ENCODE peak calls at places on chromosomes 7 and 10, in five cellular contexts. One of them, this sample, is unnamed. For H3K36me3, the result is how much of the 10 kb centered on the place peaks cover.

GRCh38 chr7:134755422-134756022 is 23.9 kb upstream of the CALD1 start:
- DNase-seq in cardiac muscle cell: peak
- DNase-seq in transverse colon: no peak
- DNase-seq in tibial artery: no peak
- DNase-seq in CD8-positive, alpha-beta memory T cell: no peak
- DNase-seq in this sample: no peak

GRCh38 chr10:33139191-33139646 is 181.2 kb upstream of the ITGB1 start:
- DNase-seq in cardiac muscle cell: no peak
- DNase-seq in transverse colon: no peak
- DNase-seq in tibial artery: no peak
- DNase-seq in CD8-positive, alpha-beta memory T cell: peak
- DNase-seq in this sample: no peak

GRCh38 chr10:3228610-3228945 is 56.0 kb upstream of the PITRM1 start:
- DNase-seq in cardiac muscle cell: no peak
- DNase-seq in transverse colon: no peak
- DNase-seq in tibial artery: no peak
- DNase-seq in CD8-positive, alpha-beta memory T cell: no peak
- DNase-seq in this sample: no peak

GRCh38 chr10:45354261-45354660 is 19.8 kb upstream of the ALOX5 start:
- DNase-seq in cardiac muscle cell: no peak
- DNase-seq in transverse colon: peak
- DNase-seq in tibial artery: peak
- DNase-seq in CD8-positive, alpha-beta memory T cell: no peak
- DNase-seq in this sample: peak

GRCh38 chr10:3104251-3104918 is 37.0 kb downstream of the PFKP start:
- DNase-seq in cardiac muscle cell: no peak
- DNase-seq in transverse colon: no peak
- DNase-seq in tibial artery: no peak
- DNase-seq in CD8-positive, alpha-beta memory T cell: no peak
- DNase-seq in this sample: peak

GRCh38 chr7:20220824-20221547 is 3.8 kb upstream of the MACC1 start:
- DNase-seq in cardiac muscle cell: peak
- DNase-seq in transverse colon: peak
- DNase-seq in tibial artery: no peak
- DNase-seq in CD8-positive, alpha-beta memory T cell: no peak
- DNase-seq in this sample: no peak

GRCh38 chr7:13991791-13992620 is 2.5 kb upstream of the ETV1 start:
- DNase-seq in cardiac muscle cell: peak
- DNase-seq in transverse colon: no peak
- DNase-seq in tibial artery: no peak
- DNase-seq in CD8-positive, alpha-beta memory T cell: no peak
- DNase-seq in this sample: no peak

GRCh38 chr10:70478191-70479160 is at the start of gene PALD1:
- DNase-seq in cardiac muscle cell: peak
- DNase-seq in transverse colon: peak
- DNase-seq in tibial artery: peak
- DNase-seq in CD8-positive, alpha-beta memory T cell: peak
- DNase-seq in this sample: peak

GRCh38 chr10:42367532-42368230 is 270.7 kb downstream of the ZNF33B start:
- DNase-seq in cardiac muscle cell: peak
- DNase-seq in transverse colon: peak
- DNase-seq in tibial artery: peak
- DNase-seq in CD8-positive, alpha-beta memory T cell: no peak
- DNase-seq in this sample: peak

GRCh38 chr7:81383848-81384247 is 386.0 kb downstream of the HGF start:
- DNase-seq in cardiac muscle cell: no peak
- DNase-seq in transverse colon: no peak
- DNase-seq in tibial artery: no peak
- DNase-seq in CD8-positive, alpha-beta memory T cell: no peak
- DNase-seq in this sample: no peak

GRCh38 chr7:29806131-29806792 is at the start of gene WIPF3:
- DNase-seq in cardiac muscle cell: peak
- DNase-seq in transverse colon: peak
- DNase-seq in tibial artery: no peak
- DNase-seq in CD8-positive, alpha-beta memory T cell: no peak
- DNase-seq in this sample: peak

GRCh38 chr7:2440608-2441245 is 35.5 kb downstream of the GRIFIN start:
- DNase-seq in cardiac muscle cell: no peak
- DNase-seq in transverse colon: no peak
- DNase-seq in tibial artery: no peak
- DNase-seq in CD8-positive, alpha-beta memory T cell: no peak
- DNase-seq in this sample: peak

GRCh38 chr10:5252177-5253037 is 55.8 kb downstream of the AKR1C4 start:
- DNase-seq in cardiac muscle cell: peak
- DNase-seq in transverse colon: no peak
- DNase-seq in tibial artery: no peak
- DNase-seq in CD8-positive, alpha-beta memory T cell: no peak
- DNase-seq in this sample: no peak

GRCh38 chr7:30164567-30164966 is 29.8 kb downstream of the MTURN start:
- DNase-seq in cardiac muscle cell: peak
- DNase-seq in transverse colon: no peak
- DNase-seq in tibial artery: no peak
- DNase-seq in CD8-positive, alpha-beta memory T cell: no peak
- DNase-seq in this sample: no peak

GRCh38 chr10:30491204-30491603 is 57.2 kb downstream of the MAP3K8 start:
- DNase-seq in cardiac muscle cell: peak
- DNase-seq in transverse colon: no peak
- DNase-seq in tibial artery: no peak
- DNase-seq in CD8-positive, alpha-beta memory T cell: no peak
- DNase-seq in this sample: no peak

GRCh38 chr7:33981221-33981620 is 75.9 kb downstream of the BMPER start:
- DNase-seq in cardiac muscle cell: peak
- DNase-seq in transverse colon: no peak
- DNase-seq in tibial artery: no peak
- DNase-seq in CD8-positive, alpha-beta memory T cell: no peak
- DNase-seq in this sample: no peak

GRCh38 chr7:157461805-157462771 is 125.3 kb downstream of the DNAJB6 start:
- DNase-seq in cardiac muscle cell: no peak
- DNase-seq in transverse colon: peak
- DNase-seq in tibial artery: peak
- DNase-seq in CD8-positive, alpha-beta memory T cell: no peak
- DNase-seq in this sample: no peak

GRCh38 chr7:28804990-28805389 is 153.1 kb downstream of the TRIL start:
- DNase-seq in cardiac muscle cell: peak
- DNase-seq in transverse colon: no peak
- DNase-seq in tibial artery: no peak
- DNase-seq in CD8-positive, alpha-beta memory T cell: no peak
- DNase-seq in this sample: no peak

GRCh38 chr7:124784879-124785818 is 19.6 kb upstream of the GPR37 start:
- DNase-seq in cardiac muscle cell: peak
- DNase-seq in transverse colon: peak
- DNase-seq in tibial artery: no peak
- DNase-seq in CD8-positive, alpha-beta memory T cell: no peak
- DNase-seq in this sample: no peak

GRCh38 chr10:33306756-33307519 is 27.5 kb downstream of the NRP1 start:
- DNase-seq in cardiac muscle cell: peak
- DNase-seq in transverse colon: no peak
- DNase-seq in tibial artery: no peak
- DNase-seq in CD8-positive, alpha-beta memory T cell: no peak
- DNase-seq in this sample: no peak

GRCh38 chr10:110672580-110672919 is 28.4 kb downstream of the RBM20 start:
- DNase-seq in cardiac muscle cell: no peak
- DNase-seq in transverse colon: no peak
- DNase-seq in tibial artery: peak
- DNase-seq in CD8-positive, alpha-beta memory T cell: no peak
- DNase-seq in this sample: no peak

GRCh38 chr10:16765532-16766365 is 51.5 kb downstream of the RSU1 start:
- DNase-seq in cardiac muscle cell: no peak
- DNase-seq in transverse colon: no peak
- DNase-seq in tibial artery: no peak
- DNase-seq in CD8-positive, alpha-beta memory T cell: no peak
- DNase-seq in this sample: no peak

GRCh38 chr10:45441239-45441638 is 67.2 kb downstream of the ALOX5 start:
- DNase-seq in cardiac muscle cell: no peak
- DNase-seq in transverse colon: no peak
- DNase-seq in tibial artery: no peak
- DNase-seq in CD8-positive, alpha-beta memory T cell: no peak
- DNase-seq in this sample: no peak

GRCh38 chr10:96380821-96381220 is 22.0 kb upstream of the OPALIN start:
- DNase-seq in cardiac muscle cell: no peak
- DNase-seq in transverse colon: no peak
- DNase-seq in tibial artery: no peak
- DNase-seq in CD8-positive, alpha-beta memory T cell: no peak
- DNase-seq in this sample: no peak

GRCh38 chr10:128178319-128178937 is 52.2 kb upstream of the MKI67 start:
- DNase-seq in cardiac muscle cell: peak
- DNase-seq in transverse colon: peak
- DNase-seq in tibial artery: no peak
- DNase-seq in CD8-positive, alpha-beta memory T cell: peak
- DNase-seq in this sample: no peak

GRCh38 chr10:128174581-128175559 is 48.6 kb upstream of the MKI67 start:
- DNase-seq in cardiac muscle cell: no peak
- DNase-seq in transverse colon: no peak
- DNase-seq in tibial artery: no peak
- DNase-seq in CD8-positive, alpha-beta memory T cell: no peak
- DNase-seq in this sample: no peak

GRCh38 chr10:128173383-128173782 is 47.2 kb upstream of the MKI67 start:
- DNase-seq in cardiac muscle cell: peak
- DNase-seq in transverse colon: no peak
- DNase-seq in tibial artery: no peak
- DNase-seq in CD8-positive, alpha-beta memory T cell: no peak
- DNase-seq in this sample: no peak

GRCh38 chr10:128172756-128173155 is 46.5 kb upstream of the MKI67 start:
- DNase-seq in cardiac muscle cell: no peak
- DNase-seq in transverse colon: no peak
- DNase-seq in tibial artery: no peak
- DNase-seq in CD8-positive, alpha-beta memory T cell: no peak
- DNase-seq in this sample: no peak
- H3K36me3 ChIP-seq in cardiac muscle cell: under half
- H3K36me3 ChIP-seq in transverse colon: under half
- H3K36me3 ChIP-seq in tibial artery: under half
- H3K36me3 ChIP-seq in CD8-positive, alpha-beta memory T cell: under half
- H3K36me3 ChIP-seq in this sample: under half

GRCh38 chr10:60303778-60304177 is 85.9 kb downstream of the ANK3 start:
- DNase-seq in cardiac muscle cell: no peak
- DNase-seq in transverse colon: no peak
- DNase-seq in tibial artery: no peak
- DNase-seq in CD8-positive, alpha-beta memory T cell: no peak
- DNase-seq in this sample: no peak

GRCh38 chr10:60304832-60305231 is 84.8 kb downstream of the ANK3 start:
- DNase-seq in cardiac muscle cell: no peak
- DNase-seq in transverse colon: no peak
- DNase-seq in tibial artery: no peak
- DNase-seq in CD8-positive, alpha-beta memory T cell: no peak
- DNase-seq in this sample: no peak

GRCh38 chr10:60309891-60310290 is 79.8 kb downstream of the ANK3 start:
- DNase-seq in cardiac muscle cell: no peak
- DNase-seq in transverse colon: no peak
- DNase-seq in tibial artery: no peak
- DNase-seq in CD8-positive, alpha-beta memory T cell: no peak
- DNase-seq in this sample: no peak

GRCh38 chr10:60309371-60309770 is 80.3 kb downstream of the ANK3 start:
- DNase-seq in cardiac muscle cell: no peak
- DNase-seq in transverse colon: no peak
- DNase-seq in tibial artery: no peak
- DNase-seq in CD8-positive, alpha-beta memory T cell: no peak
- DNase-seq in this sample: no peak

GRCh38 chr10:60305394-60305892 is 84.2 kb downstream of the ANK3 start:
- DNase-seq in cardiac muscle cell: peak
- DNase-seq in transverse colon: no peak
- DNase-seq in tibial artery: no peak
- DNase-seq in CD8-positive, alpha-beta memory T cell: no peak
- DNase-seq in this sample: no peak
- H3K36me3 ChIP-seq in cardiac muscle cell: under half
- H3K36me3 ChIP-seq in transverse colon: under half
- H3K36me3 ChIP-seq in tibial artery: under half
- H3K36me3 ChIP-seq in CD8-positive, alpha-beta memory T cell: under half
- H3K36me3 ChIP-seq in this sample: under half

DNA sequence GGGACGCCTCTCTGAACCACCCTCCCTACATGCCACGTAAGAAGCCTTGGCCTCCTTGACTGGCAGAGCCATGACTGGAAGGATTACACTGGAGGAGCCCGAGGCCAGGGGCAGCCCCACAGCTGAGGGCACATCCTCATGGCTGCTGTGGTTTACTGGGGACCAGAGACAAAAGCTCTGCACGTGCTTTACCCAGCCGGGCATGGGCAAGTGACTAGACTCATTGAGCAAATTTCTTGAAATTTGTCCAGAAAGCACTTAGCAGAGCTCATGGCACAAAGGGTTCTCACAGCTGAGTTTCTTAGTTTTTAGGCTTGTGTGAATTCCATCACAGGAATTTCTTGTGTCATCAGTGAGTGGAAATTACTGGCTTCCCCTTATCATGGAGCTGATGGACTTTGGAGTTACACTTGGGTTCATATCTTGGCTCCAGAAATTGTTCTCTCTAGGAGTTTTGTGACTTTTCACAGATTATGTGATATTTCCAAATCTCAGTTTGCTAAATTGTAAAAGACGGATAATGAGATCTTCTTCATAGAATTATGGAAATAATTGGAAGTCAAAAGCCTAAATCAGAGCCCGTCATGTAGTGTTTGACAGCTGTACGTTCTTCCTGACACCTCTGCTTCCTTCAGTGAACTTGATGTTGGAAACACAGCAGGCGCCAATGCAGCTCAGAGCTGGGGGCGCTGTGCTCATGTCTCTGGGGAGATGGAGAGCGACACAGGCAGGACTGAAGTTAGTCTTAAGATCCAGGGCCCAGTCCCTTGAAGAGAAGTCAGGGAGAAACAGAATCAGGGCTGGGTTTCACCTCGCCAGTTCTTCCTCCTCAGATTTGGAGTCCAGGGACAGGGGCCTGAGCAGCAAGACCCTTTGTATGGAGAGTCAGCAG is 47.7 kb upstream of the MGAM2 start:
- DNase-seq in cardiac muscle cell: no peak
- DNase-seq in transverse colon: no peak
- DNase-seq in tibial artery: no peak
- DNase-seq in CD8-positive, alpha-beta memory T cell: no peak
- DNase-seq in this sample: no peak
- H3K36me3 ChIP-seq in cardiac muscle cell: under half
- H3K36me3 ChIP-seq in transverse colon: under half
- H3K36me3 ChIP-seq in tibial artery: under half
- H3K36me3 ChIP-seq in CD8-positive, alpha-beta memory T cell: under half
- H3K36me3 ChIP-seq in this sample: under half

GRCh38 chr7:92485974-92486373 is 8.2 kb upstream of the ERVW-1 start:
- DNase-seq in cardiac muscle cell: no peak
- DNase-seq in transverse colon: peak
- DNase-seq in tibial artery: no peak
- DNase-seq in CD8-positive, alpha-beta memory T cell: no peak
- DNase-seq in this sample: no peak

GRCh38 chr7:92485267-92485892 is 7.6 kb upstream of the ERVW-1 start:
- DNase-seq in cardiac muscle cell: no peak
- DNase-seq in transverse colon: no peak
- DNase-seq in tibial artery: no peak
- DNase-seq in CD8-positive, alpha-beta memory T cell: no peak
- DNase-seq in this sample: no peak

GRCh38 chr7:92489634-92490033 is 11.9 kb upstream of the ERVW-1 start:
- DNase-seq in cardiac muscle cell: peak
- DNase-seq in transverse colon: no peak
- DNase-seq in tibial artery: no peak
- DNase-seq in CD8-positive, alpha-beta memory T cell: no peak
- DNase-seq in this sample: no peak
- H3K36me3 ChIP-seq in cardiac muscle cell: half or more
- H3K36me3 ChIP-seq in transverse colon: half or more
- H3K36me3 ChIP-seq in tibial artery: half or more
- H3K36me3 ChIP-seq in CD8-positive, alpha-beta memory T cell: under half
- H3K36me3 ChIP-seq in this sample: half or more

GRCh38 chr7:5477126-5477525 is 53.5 kb upstream of the TNRC18 start:
- DNase-seq in cardiac muscle cell: no peak
- DNase-seq in transverse colon: no peak
- DNase-seq in tibial artery: no peak
- DNase-seq in CD8-positive, alpha-beta memory T cell: no peak
- DNase-seq in this sample: no peak
- H3K36me3 ChIP-seq in cardiac muscle cell: under half
- H3K36me3 ChIP-seq in transverse colon: under half
- H3K36me3 ChIP-seq in tibial artery: under half
- H3K36me3 ChIP-seq in CD8-positive, alpha-beta memory T cell: under half
- H3K36me3 ChIP-seq in this sample: under half

GRCh38 chr7:149226840-149227494 is 12.5 kb upstream of the ZNF212 start:
- DNase-seq in cardiac muscle cell: peak
- DNase-seq in transverse colon: no peak
- DNase-seq in tibial artery: no peak
- DNase-seq in CD8-positive, alpha-beta memory T cell: no peak
- DNase-seq in this sample: no peak
- H3K36me3 ChIP-seq in cardiac muscle cell: under half
- H3K36me3 ChIP-seq in transverse colon: under half
- H3K36me3 ChIP-seq in tibial artery: under half
- H3K36me3 ChIP-seq in CD8-positive, alpha-beta memory T cell: under half
- H3K36me3 ChIP-seq in this sample: under half

This sample was measured in left lung.